ENCODE peak calls at places on chromosomes 4 and X, in five cellular contexts. One of them, this sample, is unnamed.
A peak's percentile ranks its signal among the peaks of the same experiment; 100 is the strongest.

GRCh38 chr4:114615435-114615834 is 16.8 kb downstream of the UGT8 start:
- DNase-seq in H9: no peak
- DNase-seq in CD8-positive, alpha-beta T cell: no peak
- DNase-seq in B cell: no peak
- DNase-seq in upper lobe of left lung: no peak
- DNase-seq in this sample: no peak

GRCh38 chrX:8743126-8743732 is 11.3 kb upstream of the ANOS1 start:
- DNase-seq in H9: peak; percentile 52
- DNase-seq in CD8-positive, alpha-beta T cell: peak; percentile 44
- DNase-seq in B cell: peak; percentile 68
- DNase-seq in upper lobe of left lung: peak; percentile 57
- DNase-seq in this sample: peak; percentile 46

GRCh38 chr4:15688056-15688455 is 6.4 kb downstream of the FAM200B start:
- DNase-seq in H9: no peak
- DNase-seq in CD8-positive, alpha-beta T cell: no peak
- DNase-seq in B cell: no peak
- DNase-seq in upper lobe of left lung: no peak
- DNase-seq in this sample: no peak

GRCh38 chr4:126038492-126039236 is 723.9 kb downstream of the FAT4 start:
- DNase-seq in H9: no peak
- DNase-seq in CD8-positive, alpha-beta T cell: no peak
- DNase-seq in B cell: no peak
- DNase-seq in upper lobe of left lung: no peak
- DNase-seq in this sample: no peak

GRCh38 chr4:185395255-185395955 is at the start of gene LRP2BP:
- DNase-seq in H9: no peak
- DNase-seq in CD8-positive, alpha-beta T cell: no peak
- DNase-seq in B cell: peak; percentile 45
- DNase-seq in upper lobe of left lung: no peak
- DNase-seq in this sample: no peak

GRCh38 chr4:146582864-146583263 is 55.8 kb upstream of the POU4F2 start:
- DNase-seq in H9: no peak
- DNase-seq in CD8-positive, alpha-beta T cell: no peak
- DNase-seq in B cell: no peak
- DNase-seq in upper lobe of left lung: no peak
- DNase-seq in this sample: no peak

GRCh38 chrX:109475174-109475891 is 6.6 kb downstream of the GUCY2F start:
- DNase-seq in H9: peak; percentile 92
- DNase-seq in CD8-positive, alpha-beta T cell: no peak
- DNase-seq in B cell: no peak
- DNase-seq in upper lobe of left lung: peak; percentile 22
- DNase-seq in this sample: no peak

GRCh38 chrX:103685396-103685795 is 1.1 kb downstream of the MORF4L2 start:
- DNase-seq in H9: no peak
- DNase-seq in CD8-positive, alpha-beta T cell: no peak
- DNase-seq in B cell: peak; percentile 20
- DNase-seq in upper lobe of left lung: no peak
- DNase-seq in this sample: no peak

GRCh38 chr4:41426523-41426922 is 111.4 kb upstream of the LIMCH1 start:
- DNase-seq in H9: no peak
- DNase-seq in CD8-positive, alpha-beta T cell: no peak
- DNase-seq in B cell: no peak
- DNase-seq in upper lobe of left lung: no peak
- DNase-seq in this sample: no peak

GRCh38 chr4:1234811-1235292 is 14.1 kb downstream of the CTBP1 start:
- DNase-seq in H9: no peak
- DNase-seq in CD8-positive, alpha-beta T cell: no peak
- DNase-seq in B cell: no peak
- DNase-seq in upper lobe of left lung: no peak
- DNase-seq in this sample: no peak

GRCh38 chr4:115159141-115159540 is 45.7 kb upstream of the NDST4 start:
- DNase-seq in H9: no peak
- DNase-seq in CD8-positive, alpha-beta T cell: no peak
- DNase-seq in B cell: no peak
- DNase-seq in upper lobe of left lung: no peak
- DNase-seq in this sample: no peak

GRCh38 chrX:150573702-150574101 is 5.3 kb downstream of the MTM1 start:
- DNase-seq in H9: no peak
- DNase-seq in CD8-positive, alpha-beta T cell: no peak
- DNase-seq in B cell: no peak
- DNase-seq in upper lobe of left lung: no peak
- DNase-seq in this sample: peak; percentile 28

GRCh38 chrX:148457279-148457678 is 43.1 kb upstream of the AFF2 start:
- DNase-seq in H9: no peak
- DNase-seq in CD8-positive, alpha-beta T cell: no peak
- DNase-seq in B cell: no peak
- DNase-seq in upper lobe of left lung: no peak
- DNase-seq in this sample: no peak

GRCh38 chr4:184541918-184542317 is 67.6 kb upstream of the IRF2 start:
- DNase-seq in H9: no peak
- DNase-seq in CD8-positive, alpha-beta T cell: no peak
- DNase-seq in B cell: no peak
- DNase-seq in upper lobe of left lung: no peak
- DNase-seq in this sample: no peak

GRCh38 chr4:63620271-63620670 is 789.0 kb downstream of the TECRL start:
- DNase-seq in H9: no peak
- DNase-seq in CD8-positive, alpha-beta T cell: no peak
- DNase-seq in B cell: no peak
- DNase-seq in upper lobe of left lung: no peak
- DNase-seq in this sample: no peak

GRCh38 chr4:76445911-76446310 is 10.9 kb downstream of the SHROOM3 start:
- DNase-seq in H9: no peak
- DNase-seq in CD8-positive, alpha-beta T cell: no peak
- DNase-seq in B cell: no peak
- DNase-seq in upper lobe of left lung: no peak
- DNase-seq in this sample: no peak

GRCh38 chr4:6689506-6689960 is 4.1 kb upstream of the S100P start:
- DNase-seq in H9: peak; percentile 53
- DNase-seq in CD8-positive, alpha-beta T cell: no peak
- DNase-seq in B cell: no peak
- DNase-seq in upper lobe of left lung: peak; percentile 84
- DNase-seq in this sample: no peak

GRCh38 chrX:53320543-53321215 is 39.3 kb upstream of the IQSEC2 start:
- DNase-seq in H9: no peak
- DNase-seq in CD8-positive, alpha-beta T cell: no peak
- DNase-seq in B cell: peak; percentile 52
- DNase-seq in upper lobe of left lung: no peak
- DNase-seq in this sample: peak; percentile 17

GRCh38 chr4:113945906-113946305 is 33.5 kb downstream of the ARSJ start:
- DNase-seq in H9: no peak
- DNase-seq in CD8-positive, alpha-beta T cell: no peak
- DNase-seq in B cell: no peak
- DNase-seq in upper lobe of left lung: no peak
- DNase-seq in this sample: no peak

GRCh38 chr4:16598241-16599224 is 299.9 kb downstream of the LDB2 start:
- DNase-seq in H9: no peak
- DNase-seq in CD8-positive, alpha-beta T cell: no peak
- DNase-seq in B cell: no peak
- DNase-seq in upper lobe of left lung: no peak
- DNase-seq in this sample: no peak

GRCh38 chrX:23788946-23789345 is 6.0 kb downstream of the SAT1 start:
- DNase-seq in H9: no peak
- DNase-seq in CD8-positive, alpha-beta T cell: no peak
- DNase-seq in B cell: no peak
- DNase-seq in upper lobe of left lung: no peak
- DNase-seq in this sample: no peak

GRCh38 chr4:175671491-175671934 is 140.6 kb downstream of the GPM6A start:
- DNase-seq in H9: peak; percentile 61
- DNase-seq in CD8-positive, alpha-beta T cell: no peak
- DNase-seq in B cell: no peak
- DNase-seq in upper lobe of left lung: no peak
- DNase-seq in this sample: no peak

GRCh38 chr4:136750898-136751297 is 781.4 kb downstream of the PCDH18 start:
- DNase-seq in H9: no peak
- DNase-seq in CD8-positive, alpha-beta T cell: no peak
- DNase-seq in B cell: no peak
- DNase-seq in upper lobe of left lung: no peak
- DNase-seq in this sample: no peak

GRCh38 chrX:118560380-118560932 is 64.8 kb downstream of the DOCK11 start:
- DNase-seq in H9: no peak
- DNase-seq in CD8-positive, alpha-beta T cell: no peak
- DNase-seq in B cell: no peak
- DNase-seq in upper lobe of left lung: no peak
- DNase-seq in this sample: no peak

GRCh38 chrX:46642145-46642544 is 68.6 kb downstream of the CHST7 start:
- DNase-seq in H9: no peak
- DNase-seq in CD8-positive, alpha-beta T cell: no peak
- DNase-seq in B cell: no peak
- DNase-seq in upper lobe of left lung: no peak
- DNase-seq in this sample: no peak

GRCh38 chr4:13047591-13047990 is 436.5 kb downstream of the RAB28 start:
- DNase-seq in H9: no peak
- DNase-seq in CD8-positive, alpha-beta T cell: no peak
- DNase-seq in B cell: no peak
- DNase-seq in upper lobe of left lung: no peak
- DNase-seq in this sample: no peak

GRCh38 chr4:73704314-73705055 is 35.9 kb upstream of the CXCL8 start:
- DNase-seq in H9: no peak
- DNase-seq in CD8-positive, alpha-beta T cell: no peak
- DNase-seq in B cell: no peak
- DNase-seq in upper lobe of left lung: peak; percentile 88
- DNase-seq in this sample: no peak

GRCh38 chr4:4182835-4183568 is 43.7 kb downstream of the OTOP1 start:
- DNase-seq in H9: peak; percentile 79
- DNase-seq in CD8-positive, alpha-beta T cell: no peak
- DNase-seq in B cell: peak; percentile 14
- DNase-seq in upper lobe of left lung: no peak
- DNase-seq in this sample: no peak

GRCh38 chrX:331145-331771 is 12.7 kb upstream of the GTPBP6 start:
- DNase-seq in H9: no peak
- DNase-seq in CD8-positive, alpha-beta T cell: no peak
- DNase-seq in B cell: peak; percentile 55
- DNase-seq in upper lobe of left lung: no peak
- DNase-seq in this sample: no peak

GRCh38 chr4:140790765-140791164 is 34.6 kb upstream of the TBC1D9 start:
- DNase-seq in H9: no peak
- DNase-seq in CD8-positive, alpha-beta T cell: no peak
- DNase-seq in B cell: peak; percentile 87
- DNase-seq in upper lobe of left lung: peak; percentile 64
- DNase-seq in this sample: no peak

GRCh38 chr4:138804705-138805104 is 210.9 kb upstream of the NOCT start:
- DNase-seq in H9: no peak
- DNase-seq in CD8-positive, alpha-beta T cell: no peak
- DNase-seq in B cell: no peak
- DNase-seq in upper lobe of left lung: no peak
- DNase-seq in this sample: no peak

GRCh38 chr4:52822583-52823477 is 39.3 kb upstream of the RASL11B start:
- DNase-seq in H9: no peak
- DNase-seq in CD8-positive, alpha-beta T cell: no peak
- DNase-seq in B cell: no peak
- DNase-seq in upper lobe of left lung: no peak
- DNase-seq in this sample: no peak

GRCh38 chr4:79331126-79331876 is 5.4 kb upstream of the NAA11 start:
- DNase-seq in H9: no peak
- DNase-seq in CD8-positive, alpha-beta T cell: no peak
- DNase-seq in B cell: no peak
- DNase-seq in upper lobe of left lung: no peak
- DNase-seq in this sample: no peak

DNA sequence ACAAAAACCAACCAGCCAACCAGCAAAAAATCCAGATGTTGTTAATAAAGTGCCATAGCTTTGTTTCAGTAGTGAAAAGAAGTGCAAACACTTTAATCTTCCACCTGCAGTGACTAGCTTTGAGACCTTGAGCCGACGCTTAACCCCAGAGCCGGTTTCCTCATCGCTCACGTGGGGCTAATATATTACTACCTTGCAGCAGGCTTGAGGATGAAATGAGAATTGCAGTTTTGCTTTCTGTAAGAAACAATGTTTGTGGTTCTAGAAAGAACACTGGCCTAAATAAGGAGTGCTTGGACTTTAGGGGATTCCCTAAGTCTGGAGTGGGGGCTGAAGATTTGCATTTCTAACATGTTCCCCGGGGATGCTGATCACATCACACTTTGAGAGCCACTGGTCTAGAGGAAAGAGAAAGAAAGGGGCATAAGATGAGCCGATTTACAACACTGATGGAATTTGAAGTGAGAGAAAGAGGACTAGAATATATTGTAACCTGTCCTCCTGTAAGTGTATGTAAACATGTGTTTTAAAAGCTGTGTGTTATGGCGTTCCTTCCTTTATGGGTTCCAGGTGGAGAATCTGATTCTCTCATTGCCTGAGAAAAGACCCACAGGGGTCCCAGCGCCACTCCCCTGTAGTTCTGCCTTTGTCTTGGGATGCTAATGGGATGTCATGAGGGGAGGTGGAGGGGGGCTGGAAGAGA is 1.4 kb downstream of the FGF2 start:
- DNase-seq in H9: peak; percentile 86
- DNase-seq in CD8-positive, alpha-beta T cell: no peak
- DNase-seq in B cell: peak; percentile 56
- DNase-seq in upper lobe of left lung: no peak
- DNase-seq in this sample: peak; percentile 18
- TF ChIP-seq CTCF in H9: no peak
- TF ChIP-seq CTCF in CD8-positive, alpha-beta T cell: no peak
- TF ChIP-seq CTCF in B cell: peak; percentile 17
- TF ChIP-seq CTCF in upper lobe of left lung: no peak
- TF ChIP-seq CTCF in this sample: no peak

DNA sequence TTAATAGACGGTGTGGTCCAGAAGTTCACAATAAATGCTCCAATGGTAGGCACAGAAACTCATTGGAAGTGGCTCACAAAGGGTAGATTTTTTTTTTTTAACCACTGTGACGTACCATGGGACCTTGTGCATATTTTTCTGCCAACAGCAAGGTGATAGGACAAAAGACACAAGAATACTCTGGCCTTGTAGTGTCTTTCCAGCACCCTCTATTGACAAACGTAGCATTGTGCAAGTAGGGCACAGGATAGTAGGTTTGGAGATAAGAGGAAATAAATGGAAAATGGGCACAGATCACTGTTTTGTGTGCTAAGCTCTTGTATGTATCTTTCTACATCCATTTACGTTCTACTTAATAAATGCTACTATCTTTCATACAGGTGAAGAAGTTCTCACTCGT is 2054.9 kb downstream of the PCDH7 start:
- DNase-seq in H9: peak; percentile 46
- DNase-seq in CD8-positive, alpha-beta T cell: no peak
- DNase-seq in B cell: peak; percentile 3
- DNase-seq in upper lobe of left lung: no peak
- DNase-seq in this sample: no peak
- TF ChIP-seq CTCF in H9: peak; percentile 74
- TF ChIP-seq CTCF in CD8-positive, alpha-beta T cell: no peak
- TF ChIP-seq CTCF in B cell: no peak
- TF ChIP-seq CTCF in upper lobe of left lung: no peak
- TF ChIP-seq CTCF in this sample: no peak

GRCh38 chrX:40877869-40878268 is 142.5 kb upstream of the MED14 start:
- DNase-seq in H9: no peak
- DNase-seq in CD8-positive, alpha-beta T cell: no peak
- DNase-seq in B cell: peak; percentile 43
- DNase-seq in upper lobe of left lung: no peak
- DNase-seq in this sample: no peak
- TF ChIP-seq CTCF in H9: no peak
- TF ChIP-seq CTCF in CD8-positive, alpha-beta T cell: peak; percentile 49
- TF ChIP-seq CTCF in B cell: peak; percentile 55
- TF ChIP-seq CTCF in upper lobe of left lung: peak; percentile 19
- TF ChIP-seq CTCF in this sample: peak; percentile 33

DNA sequence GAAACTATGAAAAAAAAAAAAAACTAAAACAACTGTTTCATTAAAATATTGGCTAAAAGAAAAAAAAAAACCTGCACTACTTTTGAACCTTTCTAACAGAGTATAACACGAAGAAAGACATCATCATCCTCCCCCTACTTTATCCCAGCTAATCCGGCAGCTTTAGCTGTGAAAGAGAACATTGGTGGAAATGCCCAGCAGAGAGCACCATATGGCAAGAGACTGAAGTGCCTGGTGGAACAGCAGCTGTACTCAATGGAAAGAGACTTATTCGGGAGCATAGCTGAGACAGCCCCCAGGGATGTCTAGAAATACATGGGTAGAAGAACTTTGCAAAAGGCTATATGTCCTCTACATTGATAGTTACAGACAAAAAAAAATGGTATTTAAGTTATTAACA is 30.3 kb downstream of the STPG2 start:
- DNase-seq in H9: peak; percentile 47
- DNase-seq in CD8-positive, alpha-beta T cell: no peak
- DNase-seq in B cell: peak; percentile 23
- DNase-seq in upper lobe of left lung: no peak
- DNase-seq in this sample: no peak
- TF ChIP-seq CTCF in H9: peak; percentile 63
- TF ChIP-seq CTCF in CD8-positive, alpha-beta T cell: no peak
- TF ChIP-seq CTCF in B cell: no peak
- TF ChIP-seq CTCF in upper lobe of left lung: no peak
- TF ChIP-seq CTCF in this sample: no peak

This sample was measured in natural killer cell.